ENCODE peak calls at places on chromosomes 12 and 14, in five cellular contexts. One of them, this sample, is unnamed.

GRCh38 chr14:92527724-92528123 is 14.1 kb downstream of the RIN3 start:
- DNase-seq in astrocyte of the cerebellum: no peak
- DNase-seq in K562: no peak
- DNase-seq in neural progenitor cell: no peak
- DNase-seq in brain microvascular endothelial cell: no peak
- DNase-seq in this sample: no peak

GRCh38 chr12:83472350-83472749 is 785.6 kb downstream of the TMTC2 start:
- DNase-seq in brain microvascular endothelial cell: no peak
- DNase-seq in K562: no peak
- DNase-seq in neural progenitor cell: no peak
- DNase-seq in astrocyte of the cerebellum: no peak
- DNase-seq in this sample: no peak

GRCh38 chr12:131928765-131929529 is at the start of gene PUS1:
- DNase-seq in K562: peak; percentile 99
- DNase-seq in astrocyte of the cerebellum: peak; percentile 81
- DNase-seq in neural progenitor cell: peak; percentile 98
- DNase-seq in brain microvascular endothelial cell: peak; percentile 89
- DNase-seq in this sample: peak; percentile 94

GRCh38 chr12:16583991-16584745 is 21.8 kb downstream of the LMO3 start:
- DNase-seq in brain microvascular endothelial cell: no peak
- DNase-seq in K562: no peak
- DNase-seq in neural progenitor cell: no peak
- DNase-seq in astrocyte of the cerebellum: no peak
- DNase-seq in this sample: no peak

GRCh38 chr14:67734675-67735074 is 33.0 kb downstream of the RDH12 start:
- DNase-seq in brain microvascular endothelial cell: no peak
- DNase-seq in K562: no peak
- DNase-seq in astrocyte of the cerebellum: no peak
- DNase-seq in neural progenitor cell: peak; percentile 13
- DNase-seq in this sample: no peak

GRCh38 chr12:122834229-122834920 is 882 bp upstream of the HIP1R start:
- DNase-seq in neural progenitor cell: peak; percentile 95
- DNase-seq in astrocyte of the cerebellum: no peak
- DNase-seq in brain microvascular endothelial cell: no peak
- DNase-seq in K562: peak; percentile 46
- DNase-seq in this sample: peak; percentile 58

GRCh38 chr14:52012635-52013034 is 23.3 kb downstream of the RTRAF start:
- DNase-seq in brain microvascular endothelial cell: no peak
- DNase-seq in astrocyte of the cerebellum: no peak
- DNase-seq in K562: no peak
- DNase-seq in neural progenitor cell: no peak
- DNase-seq in this sample: no peak

GRCh38 chr12:77388611-77389265 is 323.4 kb upstream of the E2F7 start:
- DNase-seq in K562: no peak
- DNase-seq in neural progenitor cell: no peak
- DNase-seq in astrocyte of the cerebellum: no peak
- DNase-seq in brain microvascular endothelial cell: no peak
- DNase-seq in this sample: no peak

GRCh38 chr14:61559641-61560201 is 135.6 kb upstream of the HIF1A start:
- DNase-seq in neural progenitor cell: peak; percentile 1
- DNase-seq in astrocyte of the cerebellum: no peak
- DNase-seq in brain microvascular endothelial cell: no peak
- DNase-seq in K562: peak; percentile 85
- DNase-seq in this sample: peak; percentile 62

GRCh38 chr12:131045705-131046460 is 92.2 kb downstream of the ADGRD1 start:
- DNase-seq in astrocyte of the cerebellum: no peak
- DNase-seq in neural progenitor cell: no peak
- DNase-seq in brain microvascular endothelial cell: no peak
- DNase-seq in K562: no peak
- DNase-seq in this sample: no peak

GRCh38 chr12:69024907-69025306 is 91.9 kb upstream of the CPM start:
- DNase-seq in neural progenitor cell: no peak
- DNase-seq in brain microvascular endothelial cell: no peak
- DNase-seq in astrocyte of the cerebellum: no peak
- DNase-seq in K562: no peak
- DNase-seq in this sample: no peak

GRCh38 chr12:131787143-131787660 is 41.0 kb upstream of the MMP17 start:
- DNase-seq in neural progenitor cell: no peak
- DNase-seq in astrocyte of the cerebellum: no peak
- DNase-seq in K562: no peak
- DNase-seq in brain microvascular endothelial cell: no peak
- DNase-seq in this sample: no peak

GRCh38 chr12:117408161-117408791 is 46.9 kb upstream of the NOS1 start:
- DNase-seq in brain microvascular endothelial cell: no peak
- DNase-seq in neural progenitor cell: peak; percentile 13
- DNase-seq in K562: no peak
- DNase-seq in astrocyte of the cerebellum: peak; percentile 51
- DNase-seq in this sample: peak; percentile 69

GRCh38 chr12:130344529-130344928 is 6.8 kb downstream of the PIWIL1 start:
- DNase-seq in neural progenitor cell: no peak
- DNase-seq in astrocyte of the cerebellum: no peak
- DNase-seq in brain microvascular endothelial cell: no peak
- DNase-seq in K562: no peak
- DNase-seq in this sample: no peak

GRCh38 chr12:70828391-70828790 is 92.1 kb downstream of the PTPRR start:
- DNase-seq in K562: no peak
- DNase-seq in brain microvascular endothelial cell: peak; percentile 11
- DNase-seq in astrocyte of the cerebellum: peak; percentile 63
- DNase-seq in neural progenitor cell: no peak
- DNase-seq in this sample: no peak

GRCh38 chr14:51957950-51958349 is 31.4 kb upstream of the RTRAF start:
- DNase-seq in brain microvascular endothelial cell: peak; percentile 27
- DNase-seq in astrocyte of the cerebellum: peak; percentile 55
- DNase-seq in neural progenitor cell: no peak
- DNase-seq in K562: no peak
- DNase-seq in this sample: no peak

GRCh38 chr14:55518391-55518790 is 61.6 kb upstream of the KTN1 start:
- DNase-seq in neural progenitor cell: no peak
- DNase-seq in K562: no peak
- DNase-seq in astrocyte of the cerebellum: no peak
- DNase-seq in brain microvascular endothelial cell: no peak
- DNase-seq in this sample: peak; percentile 28

DNA sequence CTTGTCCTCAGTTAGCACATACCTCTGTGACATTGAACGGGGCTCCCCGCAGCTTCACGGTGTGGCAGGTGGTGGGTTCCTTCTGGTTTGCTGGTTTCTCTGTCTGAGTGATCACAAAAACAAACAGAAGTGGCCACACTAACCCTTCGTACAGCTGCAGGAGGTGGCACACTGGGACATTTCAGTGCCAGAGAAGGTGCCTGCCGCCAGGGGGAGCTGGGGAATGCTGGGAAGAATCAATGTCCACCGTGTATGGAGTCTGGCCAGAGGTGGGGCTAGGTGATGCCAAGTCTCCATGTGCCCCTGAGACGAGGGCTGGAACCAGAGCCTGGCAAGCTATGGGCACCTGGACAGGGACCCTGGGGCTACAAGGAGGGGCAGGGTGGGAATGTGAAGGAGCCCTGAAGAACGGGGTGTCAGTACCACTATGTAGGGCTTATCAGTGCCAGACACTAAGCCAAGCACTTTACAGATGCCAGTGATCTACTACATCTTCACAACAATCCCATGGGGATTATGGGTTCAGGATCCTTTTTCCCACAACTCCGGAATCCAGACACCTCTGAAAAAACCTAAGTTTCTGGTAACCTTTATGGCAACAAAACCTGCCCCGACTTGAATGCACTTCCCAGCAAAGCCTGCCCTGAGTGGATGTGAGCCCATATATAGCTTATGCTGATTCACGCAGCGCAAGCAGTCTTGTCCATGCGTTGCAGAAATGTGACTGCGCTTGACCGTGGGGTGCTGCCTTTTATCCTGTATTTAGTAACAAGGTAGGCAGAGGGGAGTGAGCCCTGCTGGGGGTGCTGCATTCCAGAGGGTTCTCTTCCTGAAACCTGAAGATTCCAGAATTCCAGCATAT is 10.8 kb downstream of the RBM19 start:
- DNase-seq in neural progenitor cell: peak; percentile 62
- DNase-seq in astrocyte of the cerebellum: no peak
- DNase-seq in brain microvascular endothelial cell: peak; percentile 16
- DNase-seq in K562: no peak
- DNase-seq in this sample: no peak
- TF ChIP-seq CTCF in neural progenitor cell: peak; percentile 68
- TF ChIP-seq CTCF in astrocyte of the cerebellum: peak; percentile 61
- TF ChIP-seq CTCF in brain microvascular endothelial cell: peak; percentile 78
- TF ChIP-seq CTCF in K562: peak; percentile 65
- TF ChIP-seq CTCF in this sample: no peak

DNA sequence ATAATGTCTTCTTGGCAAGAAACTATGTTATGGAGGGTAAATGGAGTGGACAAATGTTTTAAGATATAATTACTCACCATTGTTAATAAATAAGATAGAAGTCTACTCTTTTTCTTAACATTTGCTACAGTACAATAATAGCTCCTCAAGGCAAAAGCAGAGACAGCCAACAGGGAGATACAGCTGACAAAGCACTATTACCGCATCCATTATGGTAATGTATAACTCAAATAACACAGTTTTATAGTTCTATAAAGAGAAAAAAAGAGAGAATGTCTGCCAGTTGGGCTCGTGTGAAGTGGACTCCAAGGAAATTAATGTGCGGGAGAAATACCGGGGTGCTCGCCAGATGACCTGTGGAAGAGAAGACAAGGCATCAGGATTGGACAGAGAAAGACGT is 343.8 kb downstream of the LRFN5 start:
- DNase-seq in brain microvascular endothelial cell: no peak
- DNase-seq in neural progenitor cell: no peak
- DNase-seq in K562: no peak
- DNase-seq in astrocyte of the cerebellum: no peak
- DNase-seq in this sample: no peak
- H3K4me3 ChIP-seq in brain microvascular endothelial cell: no peak overlapping the region
- H3K4me3 ChIP-seq in neural progenitor cell: no peak overlapping the region
- H3K4me3 ChIP-seq in K562: no peak overlapping the region
- H3K4me3 ChIP-seq in astrocyte of the cerebellum: no peak overlapping the region
- H3K4me3 ChIP-seq in this sample: no peak overlapping the region

DNA sequence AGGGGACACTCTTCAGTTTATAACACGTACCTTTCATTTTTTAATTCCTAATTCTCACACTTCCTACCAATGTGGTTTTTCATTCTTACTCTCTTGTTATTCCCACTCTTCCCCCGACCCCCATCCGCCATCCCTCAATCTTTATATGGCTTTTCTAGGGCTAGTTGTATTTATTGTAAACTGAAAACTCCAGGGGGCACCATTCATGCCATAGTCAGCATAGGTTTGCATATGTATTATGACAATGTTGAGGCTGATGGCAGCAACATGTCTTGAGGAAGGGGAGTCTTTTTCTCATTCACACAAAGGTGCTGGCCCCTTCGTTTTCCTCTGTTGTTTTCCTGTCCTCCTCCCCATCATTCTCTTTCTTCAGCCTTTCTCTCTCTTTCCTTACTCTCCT is 27.7 kb upstream of the LTA4H start:
- DNase-seq in neural progenitor cell: no peak
- DNase-seq in astrocyte of the cerebellum: peak; percentile 15
- DNase-seq in brain microvascular endothelial cell: no peak
- DNase-seq in K562: no peak
- DNase-seq in this sample: no peak
- TF ChIP-seq CTCF in neural progenitor cell: no peak
- TF ChIP-seq CTCF in astrocyte of the cerebellum: peak; percentile 12
- TF ChIP-seq CTCF in brain microvascular endothelial cell: peak; percentile 49
- TF ChIP-seq CTCF in K562: no peak
- TF ChIP-seq CTCF in this sample: no peak

DNA sequence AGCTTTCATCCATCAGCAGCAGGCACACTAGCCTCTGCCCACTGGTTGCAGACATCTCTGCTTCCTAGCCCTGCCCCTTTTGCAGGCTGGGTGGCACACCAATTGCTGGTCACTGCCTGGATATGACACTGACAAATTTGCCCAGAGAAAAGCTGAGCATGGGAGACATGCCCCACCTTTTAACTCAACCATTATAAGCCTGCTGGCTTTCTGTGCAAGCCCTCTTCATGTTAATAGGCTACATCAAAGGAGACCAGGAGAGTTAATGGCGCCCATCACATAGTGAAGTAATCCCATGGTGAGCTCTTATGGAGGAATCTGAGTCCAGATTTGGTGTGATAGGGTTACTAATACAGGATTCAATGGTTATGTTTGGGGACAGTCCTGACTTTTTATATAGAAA is 139.2 kb downstream of the KICS2 start:
- DNase-seq in neural progenitor cell: no peak
- DNase-seq in K562: no peak
- DNase-seq in brain microvascular endothelial cell: no peak
- DNase-seq in astrocyte of the cerebellum: no peak
- DNase-seq in this sample: no peak
- H3K4me3 ChIP-seq in neural progenitor cell: no peak overlapping the region
- H3K4me3 ChIP-seq in K562: no peak overlapping the region
- H3K4me3 ChIP-seq in brain microvascular endothelial cell: no peak overlapping the region
- H3K4me3 ChIP-seq in astrocyte of the cerebellum: no peak overlapping the region
- H3K4me3 ChIP-seq in this sample: no peak overlapping the region

DNA sequence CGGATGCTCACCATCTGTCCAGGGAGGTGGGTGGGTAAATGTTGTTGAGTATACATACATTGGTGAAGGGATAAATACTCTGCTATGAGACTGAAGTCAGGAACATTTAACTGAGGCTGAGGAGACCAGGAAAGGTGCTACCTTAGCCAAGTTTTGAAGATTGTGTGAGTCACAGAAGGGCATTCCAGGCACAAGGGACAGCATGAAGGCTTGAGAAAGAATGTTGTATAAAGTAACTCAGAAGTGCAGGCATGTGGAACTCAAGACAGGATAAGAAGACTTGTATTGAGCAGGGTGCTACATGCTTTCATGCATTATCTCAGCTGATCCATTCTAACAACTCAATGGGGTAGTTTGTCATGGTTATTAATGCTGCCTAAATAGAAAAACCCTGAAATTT is 112.7 kb downstream of the IPO8 start:
- DNase-seq in brain microvascular endothelial cell: no peak
- DNase-seq in astrocyte of the cerebellum: no peak
- DNase-seq in K562: no peak
- DNase-seq in neural progenitor cell: no peak
- DNase-seq in this sample: no peak
- TF ChIP-seq CTCF in brain microvascular endothelial cell: no peak
- TF ChIP-seq CTCF in astrocyte of the cerebellum: no peak
- TF ChIP-seq CTCF in K562: no peak
- TF ChIP-seq CTCF in neural progenitor cell: no peak
- TF ChIP-seq CTCF in this sample: no peak

GRCh38 chr14:60482743-60483142 is 3.1 kb downstream of the C14orf39 start:
- DNase-seq in astrocyte of the cerebellum: no peak
- DNase-seq in K562: no peak
- DNase-seq in brain microvascular endothelial cell: no peak
- DNase-seq in neural progenitor cell: no peak
- DNase-seq in this sample: no peak

GRCh38 chr14:60485600-60486251 is at the start of gene C14orf39:
- DNase-seq in astrocyte of the cerebellum: no peak
- DNase-seq in brain microvascular endothelial cell: no peak
- DNase-seq in K562: peak; percentile 79
- DNase-seq in neural progenitor cell: peak; percentile 78
- DNase-seq in this sample: peak; percentile 78

GRCh38 chr14:60488175-60488574 is 2.3 kb upstream of the C14orf39 start:
- DNase-seq in K562: no peak
- DNase-seq in brain microvascular endothelial cell: no peak
- DNase-seq in astrocyte of the cerebellum: no peak
- DNase-seq in neural progenitor cell: no peak
- DNase-seq in this sample: no peak

GRCh38 chr14:60487211-60487610 is 1.3 kb upstream of the C14orf39 start:
- DNase-seq in K562: no peak
- DNase-seq in astrocyte of the cerebellum: no peak
- DNase-seq in neural progenitor cell: no peak
- DNase-seq in brain microvascular endothelial cell: no peak
- DNase-seq in this sample: no peak

GRCh38 chr14:60485057-60485599 is 735 bp downstream of the C14orf39 start:
- DNase-seq in neural progenitor cell: peak; percentile 47
- DNase-seq in K562: peak; percentile 15
- DNase-seq in astrocyte of the cerebellum: no peak
- DNase-seq in brain microvascular endothelial cell: no peak
- DNase-seq in this sample: peak; percentile 29
- H3K4me3 ChIP-seq in neural progenitor cell: peak overlapping the region; percentile 47
- H3K4me3 ChIP-seq in K562: peak overlapping the region; percentile 45
- H3K4me3 ChIP-seq in astrocyte of the cerebellum: peak overlapping the region; percentile 36
- H3K4me3 ChIP-seq in brain microvascular endothelial cell: peak overlapping the region; percentile 53
- H3K4me3 ChIP-seq in this sample: peak overlapping the region; percentile 53